ENCODE peak calls at places on chromosomes 3 and 15, in nine cellular contexts. O, F, P, M, K, S, R, G and A are unnamed samples. For H3K36me3 and H3K4me1, the result is how much of the 10 kb centered on the place peaks cover.

GRCh38 chr3:145355175-145355574 is 805.8 kb downstream of the PLOD2 start:
- DNase-seq in O (no peak), F (no peak), P (no peak), M (no peak), K (no peak), S (no peak), R (no peak), G (no peak), A (peak)

GRCh38 chr3:5186854-5187151 is 704 bp upstream of the EDEM1 start:
- DNase-seq in O (peak), F (no peak), P (peak), M (no peak), K (no peak), S (no peak), R (no peak), G (no peak), A (no peak)

GRCh38 chr15:79994651-79995050 is 23.7 kb upstream of the BCL2A1 start:
- DNase-seq in O (peak), F (no peak), P (no peak), M (peak), K (no peak), S (no peak), R (no peak), G (no peak), A (no peak)

GRCh38 chr3:58164199-58164879 is 46.4 kb downstream of the DNASE1L3 start:
- DNase-seq in O (no peak), F (no peak), P (peak), M (no peak), K (no peak), S (peak), R (peak), G (no peak), A (peak)

GRCh38 chr3:180274536-180274935 is 237.8 kb upstream of the PEX5L start:
- DNase-seq in O (no peak), F (no peak), P (no peak), M (no peak), K (no peak), S (no peak), R (no peak), G (no peak), A (no peak)

GRCh38 chr3:33883538-33884203 is 85.2 kb downstream of the PDCD6IP start:
- DNase-seq in O (peak), F (no peak), P (no peak), M (no peak), K (no peak), S (no peak), R (no peak), G (no peak), A (no peak)

GRCh38 chr15:45157974-45158373 is 28.2 kb downstream of the DUOX1 start:
- DNase-seq in O (peak), F (no peak), P (no peak), M (peak), K (no peak), S (no peak), R (no peak), G (no peak), A (peak)

GRCh38 chr3:9352917-9353823 is 9.7 kb upstream of the THUMPD3 start:
- DNase-seq in O (peak), F (peak), P (peak), M (no peak), K (peak), S (peak), R (peak), G (peak), A (peak)

GRCh38 chr3:133956982-133957381 is 61.3 kb upstream of the RAB6B start:
- DNase-seq in O (no peak), F (peak), P (no peak), M (no peak), K (no peak), S (peak), R (peak), G (no peak), A (no peak)

GRCh38 chr15:51144021-51144532 is 49.4 kb upstream of the TNFAIP8L3 start:
- DNase-seq in O (peak), F (no peak), P (no peak), M (peak), K (no peak), S (no peak), R (no peak), G (no peak), A (peak)

GRCh38 chr3:106850429-106850828 is 526.8 kb upstream of the CCDC54 start:
- DNase-seq in O (no peak), F (no peak), P (no peak), M (no peak), K (no peak), S (no peak), R (no peak), G (no peak), A (no peak)

GRCh38 chr15:76866716-76867321 is 38.3 kb downstream of the SCAPER start:
- DNase-seq in O (peak), F (no peak), P (no peak), M (no peak), K (no peak), S (no peak), R (no peak), G (no peak), A (no peak)

GRCh38 chr15:91291673-91292072 is 191.6 kb downstream of the SV2B start:
- DNase-seq in O (no peak), F (no peak), P (no peak), M (no peak), K (no peak), S (no peak), R (no peak), G (no peak), A (peak)

GRCh38 chr3:180375831-180376230 is 226.1 kb upstream of the TTC14 start:
- DNase-seq in O (no peak), F (no peak), P (no peak), M (no peak), K (no peak), S (no peak), R (no peak), G (no peak), A (no peak)

GRCh38 chr15:99073008-99073714 is 31.7 kb upstream of the SYNM start:
- DNase-seq in O (no peak), F (no peak), P (no peak), M (no peak), K (no peak), S (peak), R (no peak), G (no peak), A (no peak)

GRCh38 chr3:41163399-41163798 is 35.9 kb upstream of the CTNNB1 start:
- DNase-seq in O (no peak), F (no peak), P (no peak), M (no peak), K (no peak), S (no peak), R (no peak), G (no peak), A (no peak)

GRCh38 chr3:36175113-36175812 is 205.0 kb upstream of the STAC start:
- DNase-seq in O (no peak), F (no peak), P (no peak), M (no peak), K (no peak), S (no peak), R (no peak), G (no peak), A (no peak)

GRCh38 chr3:58609990-58610389 is 32.8 kb upstream of the FAM107A start:
- DNase-seq in O (no peak), F (no peak), P (no peak), M (no peak), K (no peak), S (no peak), R (no peak), G (no peak), A (no peak)

GRCh38 chr3:119294402-119294888 is 262 bp downstream of the ARHGAP31 start:
- DNase-seq in O (no peak), F (peak), P (peak), M (no peak), K (peak), S (peak), R (peak), G (peak), A (peak)

GRCh38 chr15:91182096-91182495 is 82.0 kb downstream of the SV2B start:
- DNase-seq in O (no peak), F (no peak), P (no peak), M (no peak), K (no peak), S (no peak), R (no peak), G (no peak), A (no peak)

GRCh38 chr3:62696011-62696410 is 179.2 kb downstream of the CADPS start:
- DNase-seq in O (no peak), F (no peak), P (no peak), M (no peak), K (no peak), S (no peak), R (no peak), G (no peak), A (no peak)

GRCh38 chr3:157606392-157607197 is 103.4 kb upstream of the VEPH1 start:
- DNase-seq in O (peak), F (no peak), P (peak), M (no peak), K (peak), S (peak), R (peak), G (peak), A (peak)

GRCh38 chr3:126967386-126967785 is 15.5 kb upstream of the PLXNA1 start:
- DNase-seq in O (no peak), F (no peak), P (no peak), M (no peak), K (no peak), S (no peak), R (peak), G (no peak), A (no peak)

GRCh38 chr3:136249593-136250225 is 431 bp upstream of the PCCB start:
- DNase-seq in O (no peak), F (no peak), P (peak), M (no peak), K (no peak), S (no peak), R (no peak), G (no peak), A (no peak)

GRCh38 chr3:184564685-184565385 is 3.2 kb downstream of the EPHB3 start:
- DNase-seq in O (no peak), F (peak), P (no peak), M (no peak), K (no peak), S (no peak), R (no peak), G (no peak), A (no peak)

GRCh38 chr3:124751501-124751900 is 21.2 kb downstream of the UMPS start:
- DNase-seq in O (no peak), F (no peak), P (no peak), M (no peak), K (no peak), S (no peak), R (no peak), G (no peak), A (no peak)

GRCh38 chr3:163368168-163368567 is 1710.1 kb downstream of the SI start:
- DNase-seq in O (no peak), F (no peak), P (no peak), M (no peak), K (no peak), S (no peak), R (no peak), G (no peak), A (no peak)

GRCh38 chr3:142445816-142446254 is 2.0 kb downstream of the XRN1 start:
- DNase-seq in O (peak), F (no peak), P (no peak), M (no peak), K (no peak), S (no peak), R (no peak), G (no peak), A (peak)

GRCh38 chr3:136545664-136546266 is 206.4 kb downstream of the STAG1 start:
- DNase-seq in O (no peak), F (no peak), P (no peak), M (no peak), K (no peak), S (no peak), R (no peak), G (no peak), A (no peak)

GRCh38 chr3:184525337-184526157 is 36.0 kb upstream of the EPHB3 start:
- DNase-seq in O (peak), F (peak), P (no peak), M (no peak), K (no peak), S (no peak), R (no peak), G (no peak), A (no peak)

GRCh38 chr3:52227117-52227516 is 1.7 kb upstream of the TLR9 start:
- DNase-seq in O (no peak), F (no peak), P (no peak), M (no peak), K (no peak), S (no peak), R (no peak), G (peak), A (no peak)

GRCh38 chr3:52223449-52224408 is 1.7 kb downstream of the TLR9 start:
- DNase-seq in O (no peak), F (peak), P (no peak), M (no peak), K (no peak), S (no peak), R (no peak), G (no peak), A (no peak)

GRCh38 chr3:52227766-52228165 is 2.3 kb upstream of the TLR9 start:
- DNase-seq in O (no peak), F (no peak), P (no peak), M (no peak), K (no peak), S (no peak), R (no peak), G (no peak), A (no peak)

GRCh38 chr3:52226229-52226817 is 878 bp upstream of the TLR9 start:
- DNase-seq in O (no peak), F (no peak), P (no peak), M (no peak), K (no peak), S (no peak), R (no peak), G (peak), A (no peak)

DNA sequence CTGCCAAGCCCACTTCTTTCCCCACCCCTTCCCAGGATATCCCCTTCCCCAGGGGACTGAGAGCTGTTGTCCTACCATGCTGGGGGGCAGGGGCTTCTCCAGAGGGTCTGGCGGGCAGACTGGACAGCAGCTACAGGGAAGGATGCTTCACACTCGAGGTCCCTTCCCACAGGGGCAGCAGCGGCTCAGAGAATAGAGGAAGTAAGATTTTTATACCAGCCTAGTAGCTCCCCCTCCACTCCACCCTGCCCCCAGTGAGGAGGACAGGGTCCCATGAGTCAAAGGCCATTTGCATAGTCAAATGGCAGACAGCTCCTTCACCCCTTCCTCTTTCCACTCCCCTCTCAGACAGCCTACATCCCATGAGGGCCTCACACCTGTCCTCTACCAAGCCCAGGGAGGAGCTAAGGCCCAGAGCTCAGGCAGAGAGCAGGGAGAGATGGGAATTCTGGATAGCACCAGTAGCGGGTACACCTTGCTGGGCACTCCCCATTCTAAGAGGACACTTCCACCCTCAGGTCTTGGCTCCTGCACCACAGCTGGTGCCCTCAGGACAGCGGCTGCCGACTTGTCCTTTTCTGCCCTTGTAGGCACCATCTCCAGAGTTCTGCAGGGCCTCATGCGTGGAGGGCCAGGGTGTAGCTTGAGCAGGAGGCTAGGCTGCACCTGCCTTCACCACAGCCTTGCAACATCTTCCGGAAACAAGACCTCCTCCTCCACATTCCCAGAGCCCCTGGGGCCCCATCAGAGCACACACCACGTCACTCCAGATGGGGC is at the start of gene TLR9:
- DNase-seq in O (no peak), F (peak), P (no peak), M (no peak), K (no peak), S (no peak), R (no peak), G (peak), A (no peak)
- H3K36me3 ChIP-seq in O (under half), F (under half), P (under half), M (under half), K (under half), S (under half), R (under half), G (under half), A (under half)

GRCh38 chr3:37967252-37967881 is 23.2 kb upstream of the VILL start:
- DNase-seq in O (peak), F (no peak), P (peak), M (peak), K (peak), S (peak), R (peak), G (peak), A (peak)
- H3K27ac ChIP-seq in O (no peak), F (no peak), P (peak), M (no peak), K (no peak), S (no peak), R (no peak), G (no peak), A (no peak)

GRCh38 chr3:46888705-46889104 is 11.2 kb downstream of the PTH1R start:
- DNase-seq in O (no peak), F (no peak), P (no peak), M (no peak), K (no peak), S (no peak), R (no peak), G (peak), A (no peak)
- H3K4me1 ChIP-seq in O (under half), F (under half), P (under half), M (under half), K (under half), S (under half), R (under half), G (under half), A (under half)

GRCh38 chr3:18208856-18209255 is 216.3 kb downstream of the SATB1 start:
- DNase-seq in O (no peak), F (no peak), P (no peak), M (no peak), K (no peak), S (no peak), R (no peak), G (no peak), A (no peak)
- H3K36me3 ChIP-seq in O (under half), F (under half), P (under half), M (under half), K (under half), S (under half), R (under half), G (under half), A (under half)

GRCh38 chr15:42650208-42651066 is 75.0 kb downstream of the STARD9 start:
- DNase-seq in O (peak), F (no peak), P (peak), M (peak), K (peak), S (no peak), R (no peak), G (no peak), A (peak)
- H3K27ac ChIP-seq in O (no peak), F (no peak), P (no peak), M (no peak), K (no peak), S (no peak), R (no peak), G (no peak), A (no peak)

GRCh38 chr3:72158639-72159005 is 373.7 kb upstream of the PROK2 start:
- DNase-seq in O (no peak), F (no peak), P (no peak), M (no peak), K (no peak), S (no peak), R (no peak), G (no peak), A (no peak)
- H3K4me1 ChIP-seq in O (under half), F (under half), P (under half), M (under half), K (under half), S (under half), R (under half), G (under half), A (under half)

GRCh38 chr3:13335062-13335461 is 85.1 kb downstream of the NUP210 start:
- DNase-seq in O (no peak), F (no peak), P (no peak), M (no peak), K (no peak), S (no peak), R (no peak), G (no peak), A (no peak)

GRCh38 chr3:13332158-13332557 is 88.0 kb downstream of the NUP210 start:
- DNase-seq in O (no peak), F (no peak), P (peak), M (no peak), K (no peak), S (no peak), R (no peak), G (no peak), A (no peak)

GRCh38 chr3:13335503-13335902 is 84.6 kb downstream of the NUP210 start:
- DNase-seq in O (no peak), F (no peak), P (no peak), M (no peak), K (no peak), S (no peak), R (no peak), G (no peak), A (no peak)

GRCh38 chr3:13332740-13333139 is 87.4 kb downstream of the NUP210 start:
- DNase-seq in O (no peak), F (no peak), P (peak), M (no peak), K (no peak), S (no peak), R (no peak), G (no peak), A (no peak)

DNA sequence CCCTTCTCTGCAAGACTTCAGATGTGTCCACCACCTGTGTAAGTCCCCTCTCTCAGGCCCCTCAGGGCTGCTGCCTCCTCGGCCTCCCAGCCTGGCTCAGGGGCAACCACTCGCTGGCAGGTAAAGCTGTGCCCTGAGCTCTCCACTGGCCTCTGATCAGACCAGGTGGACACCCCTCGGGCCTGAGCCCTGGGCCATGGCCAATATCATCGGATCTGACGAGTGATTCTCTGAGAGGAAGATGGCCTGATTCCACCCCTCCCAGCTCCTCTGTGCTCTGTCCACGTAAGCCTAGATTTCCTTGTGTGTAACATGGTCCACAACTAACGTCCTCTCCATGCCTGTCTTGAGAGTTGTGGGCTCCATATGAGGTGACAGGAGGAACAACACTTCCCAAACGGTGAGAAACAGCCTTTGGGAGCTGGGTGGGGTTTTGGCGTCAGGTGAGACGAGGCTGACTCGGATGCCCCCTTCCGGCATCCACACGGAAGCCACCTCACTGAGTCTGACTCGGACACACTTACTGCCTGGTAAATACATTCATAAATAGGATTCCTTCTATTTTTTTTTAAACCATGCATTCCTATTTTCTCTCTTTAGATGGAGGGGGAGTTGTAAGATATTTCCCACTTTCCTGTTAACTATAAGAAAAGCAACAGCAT is 86.8 kb downstream of the NUP210 start:
- DNase-seq in O (no peak), F (no peak), P (no peak), M (no peak), K (no peak), S (no peak), R (no peak), G (no peak), A (no peak)
- H3K36me3 ChIP-seq in O (under half), F (under half), P (under half), M (under half), K (under half), S (under half), R (half or more), G (under half), A (under half)

GRCh38 chr3:43413676-43414368 is 127.5 kb downstream of the SNRK start:
- DNase-seq in O (no peak), F (no peak), P (no peak), M (no peak), K (no peak), S (no peak), R (no peak), G (no peak), A (no peak)
- H3K27ac ChIP-seq in O (no peak), F (no peak), P (no peak), M (no peak), K (no peak), S (no peak), R (peak), G (no peak), A (no peak)